ENCODE peak calls at places on chromosomes 4 and X, in eight cellular contexts. L is EL, O is progenitor cell of endocrine pancreas, R is brain microvascular endothelial cell, X is T-helper 2 cell, Y is NCI-H2029 treated with DMSO at 0.1 percent for 48 hours, Q is GM12892, F is adipocyte. U is an unnamed sample.

GRCh38 chr4:140653718-140654515 is 85.2 kb upstream of the UCP1 start:
- DNase-seq in L (peak), Q (no peak), F (peak), O (no peak), X (no peak), R (peak), Y (no peak), U (no peak)

GRCh38 chr4:145936142-145937020 is 2.2 kb downstream of the ZNF827 start:
- DNase-seq in Q (peak), R (peak), L (peak), Y (peak), X (peak), F (peak), O (peak), U (peak)

GRCh38 chr4:42371306-42372063 is 25.8 kb upstream of the SHISA3 start:
- DNase-seq in F (peak), Y (peak), O (no peak), L (peak), Q (no peak), X (no peak), R (peak), U (peak)

GRCh38 chrX:18877472-18877871 is 106.4 kb downstream of the PHKA2 start:
- DNase-seq in F (no peak), R (no peak), L (no peak), X (no peak), Q (no peak), Y (peak), O (no peak), U (no peak)

GRCh38 chr4:111466821-111467605 is 678.2 kb upstream of the FAM241A start:
- DNase-seq in Q (no peak), O (no peak), Y (no peak), L (peak), X (no peak), F (peak), R (no peak), U (no peak)

GRCh38 chr4:101977096-101977495 is 186.6 kb downstream of the BANK1 start:
- DNase-seq in F (peak), X (no peak), R (peak), Y (no peak), L (peak), Q (no peak), O (no peak), U (no peak)

GRCh38 chr4:152460488-152460887 is 75.4 kb downstream of the FBXW7 start:
- DNase-seq in X (no peak), O (no peak), L (peak), Q (no peak), Y (no peak), R (peak), F (peak), U (no peak)

GRCh38 chr4:33091961-33092360 is 2371.8 kb downstream of the PCDH7 start:
- DNase-seq in X (no peak), Y (no peak), Q (no peak), L (no peak), R (no peak), F (no peak), O (no peak), U (no peak)

GRCh38 chr4:37481547-37482129 is 204.5 kb downstream of the RELL1 start:
- DNase-seq in Y (no peak), O (no peak), F (no peak), R (no peak), L (no peak), Q (no peak), X (no peak), U (no peak)

GRCh38 chrX:118521435-118521834 is 25.8 kb downstream of the DOCK11 start:
- DNase-seq in X (no peak), Y (no peak), F (peak), Q (no peak), L (peak), O (no peak), R (no peak), U (no peak)

GRCh38 chr4:102213031-102213430 is 132.3 kb downstream of the SLC39A8 start:
- DNase-seq in L (no peak), R (no peak), F (peak), X (no peak), Q (no peak), O (no peak), Y (no peak), U (no peak)

GRCh38 chrX:56564921-56565861 is 1.8 kb downstream of the UBQLN2 start:
- DNase-seq in L (peak), F (peak), R (no peak), X (no peak), Y (no peak), Q (no peak), O (no peak), U (no peak)

GRCh38 chr4:3017504-3017903 is 54.1 kb downstream of the GRK4 start:
- DNase-seq in O (no peak), L (no peak), Q (no peak), X (no peak), Y (no peak), R (no peak), F (no peak), U (no peak)

GRCh38 chr4:158229768-158230167 is 19.5 kb downstream of the TMEM144 start:
- DNase-seq in Q (no peak), F (no peak), Y (no peak), R (no peak), O (no peak), X (no peak), L (no peak), U (no peak)

GRCh38 chr4:95220205-95221175 is 328.3 kb downstream of the UNC5C start:
- DNase-seq in X (no peak), Y (no peak), F (no peak), O (no peak), Q (no peak), R (no peak), L (no peak), U (no peak)

GRCh38 chr4:26717332-26717731 is 133.4 kb downstream of the TBC1D19 start:
- DNase-seq in F (peak), R (peak), Y (no peak), L (peak), O (no peak), Q (no peak), X (no peak), U (no peak)

GRCh38 chr4:22573198-22573597 is 57.3 kb upstream of the ADGRA3 start:
- DNase-seq in Y (peak), X (no peak), L (no peak), O (no peak), R (no peak), Q (no peak), F (peak), U (no peak)

GRCh38 chr4:41541697-41542096 is 3.7 kb downstream of the LIMCH1 start:
- DNase-seq in L (no peak), F (peak), O (no peak), R (no peak), Q (no peak), X (no peak), Y (no peak), U (no peak)

GRCh38 chr4:74751247-74751646 is 43.1 kb downstream of the BTC start:
- DNase-seq in F (no peak), L (no peak), Q (no peak), O (no peak), Y (no peak), R (no peak), X (no peak), U (no peak)

U was measured in GM19239.